ENCODE peak calls at places on chromosomes 2 and 18, in four cellular contexts. Z, Y, K and V are unnamed samples.

GRCh38 chr2:121088251-121089004 is 196.6 kb downstream of the TFCP2L1 start:
- DNase-seq in Z (no peak), Y (no peak), K (peak), V (peak)

GRCh38 chr2:164896634-164897033 is 55.0 kb upstream of the COBLL1 start:
- DNase-seq in Z (peak), Y (peak), K (no peak), V (no peak)

GRCh38 chr18:50306944-50307343 is 19.5 kb upstream of the CXXC1 start:
- DNase-seq in Z (peak), Y (no peak), K (no peak), V (no peak)

GRCh38 chr2:177692042-177692823 is 299.7 kb downstream of the AGPS start:
- DNase-seq in Z (no peak), Y (no peak), K (no peak), V (no peak)

GRCh38 chr2:111986116-111986900 is 68.8 kb upstream of the TMEM87B start:
- DNase-seq in Z (peak), Y (no peak), K (no peak), V (peak)

GRCh38 chr18:56789004-56789888 is 138.1 kb downstream of the WDR7 start:
- DNase-seq in Z (peak), Y (peak), K (no peak), V (peak)

GRCh38 chr2:172811027-172811426 is 75.4 kb downstream of the RAPGEF4 start:
- DNase-seq in Z (no peak), Y (no peak), K (no peak), V (no peak)

GRCh38 chr2:144414324-144414845 is 105.5 kb downstream of the ZEB2 start:
- DNase-seq in Z (no peak), Y (no peak), K (peak), V (no peak)

GRCh38 chr2:239396881-239397681 is 3.7 kb downstream of the HDAC4 start:
- DNase-seq in Z (peak), Y (peak), K (peak), V (no peak)

GRCh38 chr18:8866679-8867078 is 161.3 kb downstream of the MTCL1 start:
- DNase-seq in Z (no peak), Y (no peak), K (no peak), V (no peak)

GRCh38 chr18:13220326-13220991 is 1.9 kb downstream of the LDLRAD4 start:
- DNase-seq in Z (no peak), Y (no peak), K (no peak), V (no peak)

GRCh38 chr2:11343626-11344341 is 652 bp downstream of the ROCK2 start:
- DNase-seq in Z (peak), Y (peak), K (peak), V (peak)

GRCh38 chr18:12258719-12259705 is 4.9 kb downstream of the CIDEA start:
- DNase-seq in Z (no peak), Y (no peak), K (no peak), V (no peak)

GRCh38 chr2:220224711-220225519 is 597.5 kb downstream of the SLC4A3 start:
- DNase-seq in Z (no peak), Y (no peak), K (no peak), V (no peak)

GRCh38 chr2:65108778-65109177 is 21.1 kb downstream of the RAB1A start:
- DNase-seq in Z (no peak), Y (no peak), K (no peak), V (no peak)

GRCh38 chr2:27071990-27072830 is 756 bp upstream of the OST4 start:
- DNase-seq in Z (peak), Y (no peak), K (no peak), V (peak)

GRCh38 chr2:45614871-45615270 is 3.8 kb upstream of the SRBD1 start:
- DNase-seq in Z (no peak), Y (no peak), K (no peak), V (no peak)

GRCh38 chr2:186347472-186347871 is 138.6 kb upstream of the ZC3H15 start:
- DNase-seq in Z (no peak), Y (no peak), K (no peak), V (no peak)

GRCh38 chr2:197442865-197443264 is 8.0 kb upstream of the SF3B1 start:
- DNase-seq in Z (no peak), Y (no peak), K (no peak), V (no peak)

GRCh38 chr2:120556908-120557307 is 178.8 kb upstream of the GLI2 start:
- DNase-seq in Z (peak), Y (no peak), K (no peak), V (peak)

GRCh38 chr2:240965905-240966456 is 32.4 kb upstream of the SNED1 start:
- DNase-seq in Z (no peak), Y (no peak), K (peak), V (no peak)

GRCh38 chr2:55365303-55365702 is 54.4 kb downstream of the CCDC88A start:
- DNase-seq in Z (no peak), Y (no peak), K (no peak), V (no peak)

GRCh38 chr2:138147796-138148195 is 183.5 kb downstream of the HNMT start:
- DNase-seq in Z (no peak), Y (no peak), K (no peak), V (no peak)

GRCh38 chr2:127413782-127414743 is 4.2 kb upstream of the PROC start:
- DNase-seq in Z (no peak), Y (no peak), K (no peak), V (no peak)

GRCh38 chr18:45198526-45198925 is 416.8 kb upstream of the SLC14A2 start:
- DNase-seq in Z (no peak), Y (no peak), K (no peak), V (no peak)

GRCh38 chr2:132640116-132640515 is 29.9 kb downstream of the LYPD1 start:
- DNase-seq in Z (no peak), Y (no peak), K (no peak), V (no peak)

GRCh38 chr2:12433641-12433990 is 283.1 kb upstream of the TRIB2 start:
- DNase-seq in Z (peak), Y (no peak), K (no peak), V (no peak)

GRCh38 chr2:71615769-71616730 is 162.7 kb downstream of the DYSF start:
- DNase-seq in Z (no peak), Y (peak), K (peak), V (no peak)

GRCh38 chr2:191023235-191023679 is 9.3 kb upstream of the STAT1 start:
- DNase-seq in Z (no peak), Y (peak), K (no peak), V (no peak)

GRCh38 chr2:146997945-146998344 is 846.9 kb upstream of the ACVR2A start:
- DNase-seq in Z (no peak), Y (no peak), K (no peak), V (no peak)